ENCODE peak calls at places on chromosomes 3 and 15, in nine cellular contexts. N is AG10803, O is EH, K is SK-N-SH, U is NCI-H774, W is T-helper 2 cell, Q is brain microvascular endothelial cell, Z is skeletal muscle cell, T is progenitor cell of endocrine pancreas. D is an unnamed sample.

GRCh38 chr15:41512512-41513281 is 930 bp downstream of the LTK start:
- DNase-seq in Z (no peak), N (no peak), W (no peak), T (no peak), U (no peak), K (peak), Q (no peak), O (no peak), D (no peak)

GRCh38 chr3:32297366-32297765 is 58.9 kb downstream of the CMTM8 start:
- DNase-seq in Z (no peak), N (no peak), W (peak), T (no peak), U (no peak), Q (no peak), K (no peak), O (no peak), D (no peak)

GRCh38 chr3:54165865-54166264 is 43.5 kb downstream of the CACNA2D3 start:
- DNase-seq in N (no peak), Z (no peak), U (no peak), T (no peak), K (no peak), W (no peak), O (no peak), Q (no peak), D (no peak)

GRCh38 chr3:78887608-78888011 is 880.2 kb downstream of the ROBO1 start:
- DNase-seq in Z (no peak), U (no peak), Q (no peak), O (peak), W (no peak), T (no peak), N (peak), K (no peak), D (no peak)

GRCh38 chr3:14228611-14229470 is 50.2 kb downstream of the LSM3 start:
- DNase-seq in Q (no peak), O (peak), U (no peak), W (no peak), N (no peak), Z (no peak), T (no peak), K (no peak), D (no peak)

GRCh38 chr3:23276913-23277658 is 74.0 kb downstream of the UBE2E2 start:
- DNase-seq in U (no peak), W (no peak), N (no peak), O (no peak), Q (no peak), T (no peak), K (peak), Z (no peak), D (no peak)

GRCh38 chr3:126371096-126371705 is 14.0 kb upstream of the KLF15 start:
- DNase-seq in T (no peak), K (no peak), U (no peak), O (no peak), N (no peak), Q (no peak), Z (no peak), W (no peak), D (no peak)

GRCh38 chr15:72116680-72117447 is 1.1 kb downstream of the MYO9A start:
- DNase-seq in W (no peak), Z (no peak), K (no peak), Q (peak), N (peak), T (no peak), U (no peak), O (peak), D (no peak)

GRCh38 chr15:62119224-62119925 is 45.7 kb downstream of the C2CD4B start:
- DNase-seq in K (no peak), Z (peak), Q (peak), U (peak), W (no peak), N (peak), T (no peak), O (peak), D (peak)